ENCODE peak calls at places on chromosomes 1 and 21, in seven cellular contexts. One of them, this sample, is unnamed.

GRCh38 chr1:201582977-201583376 is 44.0 kb downstream of the NAV1 start:
- DNase-seq in CD8-positive, alpha-beta T cell: no peak
- DNase-seq in A673: no peak
- DNase-seq in effector memory CD4-positive, alpha-beta T cell: no peak
- DNase-seq in cardiac muscle cell: no peak
- DNase-seq in tibial nerve: no peak
- DNase-seq in PC-3: no peak
- DNase-seq in this sample: no peak

GRCh38 chr21:24272527-24272938 is 1334.7 kb downstream of the MRPL39 start:
- DNase-seq in CD8-positive, alpha-beta T cell: no peak
- DNase-seq in A673: no peak
- DNase-seq in effector memory CD4-positive, alpha-beta T cell: no peak
- DNase-seq in cardiac muscle cell: no peak
- DNase-seq in tibial nerve: no peak
- DNase-seq in PC-3: no peak
- DNase-seq in this sample: no peak

GRCh38 chr1:220137006-220137794 is 43.3 kb downstream of the IARS2 start:
- DNase-seq in CD8-positive, alpha-beta T cell: no peak
- DNase-seq in A673: no peak
- DNase-seq in effector memory CD4-positive, alpha-beta T cell: no peak
- DNase-seq in cardiac muscle cell: peak; percentile 58
- DNase-seq in tibial nerve: no peak
- DNase-seq in PC-3: no peak
- DNase-seq in this sample: no peak

GRCh38 chr1:48019714-48020315 is 22.6 kb upstream of the TRABD2B start:
- DNase-seq in CD8-positive, alpha-beta T cell: no peak
- DNase-seq in A673: no peak
- DNase-seq in effector memory CD4-positive, alpha-beta T cell: no peak
- DNase-seq in cardiac muscle cell: peak; percentile 53
- DNase-seq in tibial nerve: no peak
- DNase-seq in PC-3: no peak
- DNase-seq in this sample: no peak

GRCh38 chr1:201649776-201650607 is 111.1 kb downstream of the NAV1 start:
- DNase-seq in CD8-positive, alpha-beta T cell: no peak
- DNase-seq in A673: peak; percentile 89
- DNase-seq in effector memory CD4-positive, alpha-beta T cell: no peak
- DNase-seq in cardiac muscle cell: peak; percentile 85
- DNase-seq in tibial nerve: peak; percentile 77
- DNase-seq in PC-3: peak; percentile 22
- DNase-seq in this sample: peak; percentile 12

GRCh38 chr21:44294391-44295162 is 5.3 kb upstream of the PFKL start:
- DNase-seq in CD8-positive, alpha-beta T cell: no peak
- DNase-seq in A673: peak; percentile 57
- DNase-seq in effector memory CD4-positive, alpha-beta T cell: no peak
- DNase-seq in cardiac muscle cell: peak; percentile 70
- DNase-seq in tibial nerve: peak; percentile 75
- DNase-seq in PC-3: no peak
- DNase-seq in this sample: no peak

GRCh38 chr1:77484334-77484733 is 198.1 kb downstream of the ZZZ3 start:
- DNase-seq in CD8-positive, alpha-beta T cell: no peak
- DNase-seq in A673: no peak
- DNase-seq in effector memory CD4-positive, alpha-beta T cell: no peak
- DNase-seq in cardiac muscle cell: no peak
- DNase-seq in tibial nerve: no peak
- DNase-seq in PC-3: peak; percentile 55
- DNase-seq in this sample: no peak

GRCh38 chr1:225544283-225544682 is 108.6 kb downstream of the ENAH start:
- DNase-seq in CD8-positive, alpha-beta T cell: no peak
- DNase-seq in A673: no peak
- DNase-seq in effector memory CD4-positive, alpha-beta T cell: no peak
- DNase-seq in cardiac muscle cell: no peak
- DNase-seq in tibial nerve: no peak
- DNase-seq in PC-3: no peak
- DNase-seq in this sample: no peak

GRCh38 chr1:158180741-158181576 is at the start of gene CD1D:
- DNase-seq in CD8-positive, alpha-beta T cell: no peak
- DNase-seq in A673: peak; percentile 51
- DNase-seq in effector memory CD4-positive, alpha-beta T cell: no peak
- DNase-seq in cardiac muscle cell: peak; percentile 68
- DNase-seq in tibial nerve: no peak
- DNase-seq in PC-3: no peak
- DNase-seq in this sample: no peak

GRCh38 chr1:156948708-156949107 is 28.3 kb downstream of the LRRC71 start:
- DNase-seq in CD8-positive, alpha-beta T cell: no peak
- DNase-seq in A673: no peak
- DNase-seq in effector memory CD4-positive, alpha-beta T cell: no peak
- DNase-seq in cardiac muscle cell: no peak
- DNase-seq in tibial nerve: no peak
- DNase-seq in PC-3: no peak
- DNase-seq in this sample: no peak

GRCh38 chr1:47184771-47185677 is 4.8 kb downstream of the PDZK1IP1 start:
- DNase-seq in CD8-positive, alpha-beta T cell: no peak
- DNase-seq in A673: no peak
- DNase-seq in effector memory CD4-positive, alpha-beta T cell: no peak
- DNase-seq in cardiac muscle cell: no peak
- DNase-seq in tibial nerve: peak; percentile 1
- DNase-seq in PC-3: no peak
- DNase-seq in this sample: no peak

GRCh38 chr21:45748593-45748992 is 105.1 kb downstream of the PCBP3 start:
- DNase-seq in CD8-positive, alpha-beta T cell: no peak
- DNase-seq in A673: no peak
- DNase-seq in effector memory CD4-positive, alpha-beta T cell: no peak
- DNase-seq in cardiac muscle cell: no peak
- DNase-seq in tibial nerve: no peak
- DNase-seq in PC-3: no peak
- DNase-seq in this sample: no peak

GRCh38 chr21:31780944-31781343 is 49.0 kb upstream of the SCAF4 start:
- DNase-seq in CD8-positive, alpha-beta T cell: no peak
- DNase-seq in A673: no peak
- DNase-seq in effector memory CD4-positive, alpha-beta T cell: no peak
- DNase-seq in cardiac muscle cell: no peak
- DNase-seq in tibial nerve: no peak
- DNase-seq in PC-3: peak; percentile 72
- DNase-seq in this sample: peak; percentile 54

GRCh38 chr1:61452354-61452990 is 272.5 kb downstream of the TM2D1 start:
- DNase-seq in CD8-positive, alpha-beta T cell: no peak
- DNase-seq in A673: peak; percentile 58
- DNase-seq in effector memory CD4-positive, alpha-beta T cell: no peak
- DNase-seq in cardiac muscle cell: no peak
- DNase-seq in tibial nerve: no peak
- DNase-seq in PC-3: no peak
- DNase-seq in this sample: no peak

GRCh38 chr1:236689713-236690569 is 3.6 kb downstream of the ACTN2 start:
- DNase-seq in CD8-positive, alpha-beta T cell: no peak
- DNase-seq in A673: no peak
- DNase-seq in effector memory CD4-positive, alpha-beta T cell: no peak
- DNase-seq in cardiac muscle cell: no peak
- DNase-seq in tibial nerve: no peak
- DNase-seq in PC-3: no peak
- DNase-seq in this sample: no peak

GRCh38 chr1:153608089-153608672 is 4.8 kb downstream of the S100A16 start:
- DNase-seq in CD8-positive, alpha-beta T cell: no peak
- DNase-seq in A673: no peak
- DNase-seq in effector memory CD4-positive, alpha-beta T cell: no peak
- DNase-seq in cardiac muscle cell: no peak
- DNase-seq in tibial nerve: no peak
- DNase-seq in PC-3: peak; percentile 72
- DNase-seq in this sample: no peak

GRCh38 chr1:6861075-6861724 is 75.9 kb downstream of the CAMTA1 start:
- DNase-seq in CD8-positive, alpha-beta T cell: no peak
- DNase-seq in A673: no peak
- DNase-seq in effector memory CD4-positive, alpha-beta T cell: no peak
- DNase-seq in cardiac muscle cell: no peak
- DNase-seq in tibial nerve: no peak
- DNase-seq in PC-3: no peak
- DNase-seq in this sample: no peak

GRCh38 chr1:34408011-34408410 is 231.3 kb downstream of the C1orf94 start:
- DNase-seq in CD8-positive, alpha-beta T cell: no peak
- DNase-seq in A673: no peak
- DNase-seq in effector memory CD4-positive, alpha-beta T cell: no peak
- DNase-seq in cardiac muscle cell: no peak
- DNase-seq in tibial nerve: peak; percentile 4
- DNase-seq in PC-3: no peak
- DNase-seq in this sample: no peak

GRCh38 chr1:85448358-85448757 is 16.6 kb downstream of the DDAH1 start:
- DNase-seq in CD8-positive, alpha-beta T cell: no peak
- DNase-seq in A673: peak; percentile 17
- DNase-seq in effector memory CD4-positive, alpha-beta T cell: no peak
- DNase-seq in cardiac muscle cell: peak; percentile 72
- DNase-seq in tibial nerve: no peak
- DNase-seq in PC-3: peak; percentile 61
- DNase-seq in this sample: no peak

GRCh38 chr1:221886311-221887090 is 144.6 kb upstream of the DUSP10 start:
- DNase-seq in CD8-positive, alpha-beta T cell: no peak
- DNase-seq in A673: no peak
- DNase-seq in effector memory CD4-positive, alpha-beta T cell: no peak
- DNase-seq in cardiac muscle cell: no peak
- DNase-seq in tibial nerve: no peak
- DNase-seq in PC-3: peak; percentile 89
- DNase-seq in this sample: peak; percentile 37

GRCh38 chr21:38308010-38308784 is 51.4 kb downstream of the KCNJ15 start:
- DNase-seq in CD8-positive, alpha-beta T cell: no peak
- DNase-seq in A673: no peak
- DNase-seq in effector memory CD4-positive, alpha-beta T cell: no peak
- DNase-seq in cardiac muscle cell: peak; percentile 90
- DNase-seq in tibial nerve: no peak
- DNase-seq in PC-3: no peak
- DNase-seq in this sample: no peak
- H3K27ac ChIP-seq in CD8-positive, alpha-beta T cell: no peak overlapping the region
- H3K27ac ChIP-seq in A673: no peak overlapping the region
- H3K27ac ChIP-seq in effector memory CD4-positive, alpha-beta T cell: no peak overlapping the region
- H3K27ac ChIP-seq in cardiac muscle cell: no peak overlapping the region
- H3K27ac ChIP-seq in tibial nerve: no peak overlapping the region
- H3K27ac ChIP-seq in PC-3: no peak overlapping the region
- H3K27ac ChIP-seq in this sample: no peak overlapping the region

GRCh38 chr1:113543110-113543509 is 152.8 kb downstream of the MAGI3 start:
- DNase-seq in CD8-positive, alpha-beta T cell: no peak
- DNase-seq in A673: no peak
- DNase-seq in effector memory CD4-positive, alpha-beta T cell: no peak
- DNase-seq in cardiac muscle cell: no peak
- DNase-seq in tibial nerve: no peak
- DNase-seq in PC-3: no peak
- DNase-seq in this sample: no peak

GRCh38 chr1:113540328-113540727 is 150.0 kb downstream of the MAGI3 start:
- DNase-seq in CD8-positive, alpha-beta T cell: no peak
- DNase-seq in A673: no peak
- DNase-seq in effector memory CD4-positive, alpha-beta T cell: no peak
- DNase-seq in cardiac muscle cell: no peak
- DNase-seq in tibial nerve: no peak
- DNase-seq in PC-3: no peak
- DNase-seq in this sample: no peak

GRCh38 chr1:113541108-113541507 is 150.8 kb downstream of the MAGI3 start:
- DNase-seq in CD8-positive, alpha-beta T cell: no peak
- DNase-seq in A673: no peak
- DNase-seq in effector memory CD4-positive, alpha-beta T cell: no peak
- DNase-seq in cardiac muscle cell: no peak
- DNase-seq in tibial nerve: no peak
- DNase-seq in PC-3: no peak
- DNase-seq in this sample: no peak

GRCh38 chr1:113545210-113545609 is 154.9 kb downstream of the MAGI3 start:
- DNase-seq in CD8-positive, alpha-beta T cell: no peak
- DNase-seq in A673: no peak
- DNase-seq in effector memory CD4-positive, alpha-beta T cell: no peak
- DNase-seq in cardiac muscle cell: no peak
- DNase-seq in tibial nerve: no peak
- DNase-seq in PC-3: no peak
- DNase-seq in this sample: no peak

GRCh38 chr1:113542221-113542701 is 151.9 kb downstream of the MAGI3 start:
- DNase-seq in CD8-positive, alpha-beta T cell: no peak
- DNase-seq in A673: peak; percentile 45
- DNase-seq in effector memory CD4-positive, alpha-beta T cell: no peak
- DNase-seq in cardiac muscle cell: peak; percentile 65
- DNase-seq in tibial nerve: no peak
- DNase-seq in PC-3: peak; percentile 71
- DNase-seq in this sample: peak; percentile 69
- H3K27ac ChIP-seq in CD8-positive, alpha-beta T cell: no peak overlapping the region
- H3K27ac ChIP-seq in A673: no peak overlapping the region
- H3K27ac ChIP-seq in effector memory CD4-positive, alpha-beta T cell: no peak overlapping the region
- H3K27ac ChIP-seq in cardiac muscle cell: no peak overlapping the region
- H3K27ac ChIP-seq in tibial nerve: no peak overlapping the region
- H3K27ac ChIP-seq in PC-3: peak overlapping the region; percentile 19
- H3K27ac ChIP-seq in this sample: peak overlapping the region; percentile 83

DNA sequence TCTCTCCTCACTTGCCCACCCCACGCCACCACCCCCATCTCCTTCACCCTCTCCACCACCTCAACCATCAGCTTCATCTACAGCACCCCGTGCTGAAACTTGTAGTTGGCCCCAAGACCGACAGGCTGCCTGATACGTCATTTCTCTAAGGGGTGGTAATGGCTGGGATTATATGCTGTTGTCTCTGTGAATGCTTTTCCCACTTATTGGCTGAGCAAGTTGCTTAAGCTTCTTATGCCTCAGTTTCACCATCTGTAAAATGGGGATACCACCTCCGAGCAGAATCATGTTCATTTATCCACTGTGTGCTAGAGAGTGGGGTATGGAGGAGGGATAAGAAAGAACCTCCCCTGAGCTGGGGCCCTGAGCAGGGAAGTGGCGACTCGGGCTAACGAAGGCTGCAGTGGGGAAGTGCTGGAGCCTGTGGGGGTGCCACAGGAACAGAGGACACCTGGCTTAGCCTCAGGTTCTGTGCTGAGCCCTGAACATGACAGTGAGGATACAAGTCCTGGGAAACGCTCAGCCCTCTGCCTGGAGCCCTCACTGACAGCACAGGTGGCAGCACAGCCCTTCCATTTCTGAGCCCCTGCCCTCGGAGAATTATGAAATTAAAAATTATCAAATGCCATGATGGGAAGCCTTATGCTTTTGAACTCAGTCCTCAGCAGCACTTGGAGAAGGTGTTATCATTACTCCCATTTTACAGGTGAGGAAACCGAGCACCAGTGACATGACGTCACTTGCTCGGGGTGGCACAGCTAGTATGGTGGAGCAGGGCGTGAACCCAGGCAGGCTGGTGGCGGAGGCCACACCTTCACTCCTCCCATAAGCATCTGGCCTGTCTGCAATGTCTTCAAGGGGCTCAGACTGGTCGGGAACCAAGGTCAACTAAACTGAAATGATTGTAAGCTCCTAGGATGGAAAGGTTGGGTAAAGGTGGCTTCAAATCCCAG is 2.8 kb downstream of the MATN1 start:
- DNase-seq in CD8-positive, alpha-beta T cell: no peak
- DNase-seq in A673: no peak
- DNase-seq in effector memory CD4-positive, alpha-beta T cell: no peak
- DNase-seq in cardiac muscle cell: no peak
- DNase-seq in tibial nerve: no peak
- DNase-seq in PC-3: no peak
- DNase-seq in this sample: no peak
- H3K27ac ChIP-seq in CD8-positive, alpha-beta T cell: no peak overlapping the region
- H3K27ac ChIP-seq in A673: no peak overlapping the region
- H3K27ac ChIP-seq in effector memory CD4-positive, alpha-beta T cell: no peak overlapping the region
- H3K27ac ChIP-seq in cardiac muscle cell: no peak overlapping the region
- H3K27ac ChIP-seq in tibial nerve: no peak overlapping the region
- H3K27ac ChIP-seq in PC-3: no peak overlapping the region
- H3K27ac ChIP-seq in this sample: no peak overlapping the region

DNA sequence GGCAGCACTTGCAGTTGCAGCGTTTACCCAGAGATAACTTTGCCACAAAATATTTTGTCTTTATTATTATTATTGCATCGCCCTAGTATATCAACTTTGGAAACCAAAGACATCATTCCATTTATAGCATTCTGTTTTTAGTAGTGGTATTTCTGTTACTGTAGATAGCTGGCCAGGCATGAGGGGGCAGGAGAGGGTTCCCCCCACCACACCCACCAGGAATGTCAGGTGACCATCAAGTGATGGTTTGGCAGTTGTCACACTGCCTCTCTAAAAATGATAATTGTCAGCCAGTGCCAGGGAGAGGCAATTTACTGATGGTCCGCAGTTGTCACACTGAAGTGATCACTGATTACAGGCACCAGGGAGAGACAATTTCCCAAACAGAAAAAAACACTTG is 135.6 kb downstream of the TSEN15 start:
- DNase-seq in CD8-positive, alpha-beta T cell: no peak
- DNase-seq in A673: no peak
- DNase-seq in effector memory CD4-positive, alpha-beta T cell: no peak
- DNase-seq in cardiac muscle cell: no peak
- DNase-seq in tibial nerve: no peak
- DNase-seq in PC-3: no peak
- DNase-seq in this sample: no peak
- H3K27ac ChIP-seq in CD8-positive, alpha-beta T cell: no peak overlapping the region
- H3K27ac ChIP-seq in A673: no peak overlapping the region
- H3K27ac ChIP-seq in effector memory CD4-positive, alpha-beta T cell: no peak overlapping the region
- H3K27ac ChIP-seq in cardiac muscle cell: no peak overlapping the region
- H3K27ac ChIP-seq in tibial nerve: no peak overlapping the region
- H3K27ac ChIP-seq in PC-3: no peak overlapping the region
- H3K27ac ChIP-seq in this sample: no peak overlapping the region